ENCODE peak calls at places on chromosomes 12 and 14, in nine cellular contexts. One of them, this sample, is unnamed. For H3K9me3, the result is how much of the 10 kb centered on the place peaks cover.

GRCh38 chr12:122458105-122459035 is 35.9 kb upstream of the CLIP1 start:
- DNase-seq in H9: no peak
- DNase-seq in IMR-90: no peak
- DNase-seq in uterus: no peak
- DNase-seq in stomach: no peak
- DNase-seq in lung: no peak
- DNase-seq in neural progenitor cell: no peak
- DNase-seq in RWPE2: peak
- DNase-seq in iPS DF 6.9: no peak
- DNase-seq in this sample: no peak

GRCh38 chr14:63632932-63633514 is 8.6 kb downstream of the WDR89 start:
- DNase-seq in H9: no peak
- DNase-seq in IMR-90: peak
- DNase-seq in uterus: no peak
- DNase-seq in stomach: no peak
- DNase-seq in lung: no peak
- DNase-seq in neural progenitor cell: no peak
- DNase-seq in RWPE2: no peak
- DNase-seq in iPS DF 6.9: no peak
- DNase-seq in this sample: no peak

GRCh38 chr12:105235299-105235746 is 651 bp downstream of the APPL2 start:
- DNase-seq in H9: no peak
- DNase-seq in IMR-90: peak
- DNase-seq in uterus: no peak
- DNase-seq in stomach: no peak
- DNase-seq in lung: no peak
- DNase-seq in neural progenitor cell: peak
- DNase-seq in RWPE2: no peak
- DNase-seq in iPS DF 6.9: no peak
- DNase-seq in this sample: peak

GRCh38 chr12:128083132-128083729 is 183.7 kb upstream of the TMEM132C start:
- DNase-seq in H9: no peak
- DNase-seq in IMR-90: no peak
- DNase-seq in uterus: no peak
- DNase-seq in stomach: no peak
- DNase-seq in lung: no peak
- DNase-seq in neural progenitor cell: no peak
- DNase-seq in RWPE2: no peak
- DNase-seq in iPS DF 6.9: no peak
- DNase-seq in this sample: no peak

GRCh38 chr12:111818340-111818739 is 23.7 kb upstream of the MAPKAPK5 start:
- DNase-seq in H9: no peak
- DNase-seq in IMR-90: no peak
- DNase-seq in uterus: no peak
- DNase-seq in stomach: no peak
- DNase-seq in lung: no peak
- DNase-seq in neural progenitor cell: no peak
- DNase-seq in RWPE2: no peak
- DNase-seq in iPS DF 6.9: no peak
- DNase-seq in this sample: no peak

GRCh38 chr12:92007787-92008186 is 137.9 kb downstream of the BTG1 start:
- DNase-seq in H9: peak
- DNase-seq in IMR-90: no peak
- DNase-seq in uterus: no peak
- DNase-seq in stomach: no peak
- DNase-seq in lung: no peak
- DNase-seq in neural progenitor cell: peak
- DNase-seq in RWPE2: no peak
- DNase-seq in iPS DF 6.9: no peak
- DNase-seq in this sample: peak

GRCh38 chr12:132285311-132285741 is 44.1 kb downstream of the GALNT9 start:
- DNase-seq in H9: no peak
- DNase-seq in IMR-90: no peak
- DNase-seq in uterus: no peak
- DNase-seq in stomach: no peak
- DNase-seq in lung: no peak
- DNase-seq in neural progenitor cell: no peak
- DNase-seq in RWPE2: no peak
- DNase-seq in iPS DF 6.9: no peak
- DNase-seq in this sample: no peak

GRCh38 chr12:112096667-112097066 is 11.9 kb downstream of the NAA25 start:
- DNase-seq in H9: no peak
- DNase-seq in IMR-90: peak
- DNase-seq in uterus: no peak
- DNase-seq in stomach: no peak
- DNase-seq in lung: no peak
- DNase-seq in neural progenitor cell: no peak
- DNase-seq in RWPE2: no peak
- DNase-seq in iPS DF 6.9: no peak
- DNase-seq in this sample: no peak

GRCh38 chr12:113846275-113846674 is 119.8 kb downstream of the RBM19 start:
- DNase-seq in H9: no peak
- DNase-seq in IMR-90: peak
- DNase-seq in uterus: no peak
- DNase-seq in stomach: no peak
- DNase-seq in lung: no peak
- DNase-seq in neural progenitor cell: no peak
- DNase-seq in RWPE2: no peak
- DNase-seq in iPS DF 6.9: no peak
- DNase-seq in this sample: no peak

GRCh38 chr12:53798575-53798974 is 46.8 kb upstream of the CISTR start:
- DNase-seq in H9: no peak
- DNase-seq in IMR-90: no peak
- DNase-seq in uterus: no peak
- DNase-seq in stomach: no peak
- DNase-seq in lung: no peak
- DNase-seq in neural progenitor cell: no peak
- DNase-seq in RWPE2: no peak
- DNase-seq in iPS DF 6.9: no peak
- DNase-seq in this sample: no peak

GRCh38 chr12:12788131-12788530 is 2.7 kb downstream of the APOLD1 start:
- DNase-seq in H9: no peak
- DNase-seq in IMR-90: peak
- DNase-seq in uterus: peak
- DNase-seq in stomach: no peak
- DNase-seq in lung: no peak
- DNase-seq in neural progenitor cell: no peak
- DNase-seq in RWPE2: no peak
- DNase-seq in iPS DF 6.9: no peak
- DNase-seq in this sample: no peak

GRCh38 chr12:117501470-117501869 is 140.0 kb upstream of the NOS1 start:
- DNase-seq in H9: no peak
- DNase-seq in IMR-90: no peak
- DNase-seq in uterus: no peak
- DNase-seq in stomach: peak
- DNase-seq in lung: peak
- DNase-seq in neural progenitor cell: no peak
- DNase-seq in RWPE2: no peak
- DNase-seq in iPS DF 6.9: no peak
- DNase-seq in this sample: no peak

GRCh38 chr14:101215936-101216335 is 312.4 kb upstream of the RTL1 start:
- DNase-seq in H9: no peak
- DNase-seq in IMR-90: no peak
- DNase-seq in uterus: no peak
- DNase-seq in stomach: peak
- DNase-seq in lung: no peak
- DNase-seq in neural progenitor cell: peak
- DNase-seq in RWPE2: no peak
- DNase-seq in iPS DF 6.9: no peak
- DNase-seq in this sample: no peak

GRCh38 chr14:21352587-21352986 is 31.2 kb downstream of the SUPT16H start:
- DNase-seq in H9: no peak
- DNase-seq in IMR-90: no peak
- DNase-seq in uterus: no peak
- DNase-seq in stomach: no peak
- DNase-seq in lung: no peak
- DNase-seq in neural progenitor cell: no peak
- DNase-seq in RWPE2: no peak
- DNase-seq in iPS DF 6.9: no peak
- DNase-seq in this sample: no peak

GRCh38 chr14:105528859-105529505 is 2.6 kb downstream of the TMEM121 start:
- DNase-seq in H9: no peak
- DNase-seq in IMR-90: no peak
- DNase-seq in uterus: no peak
- DNase-seq in stomach: no peak
- DNase-seq in lung: no peak
- DNase-seq in neural progenitor cell: no peak
- DNase-seq in RWPE2: no peak
- DNase-seq in iPS DF 6.9: no peak
- DNase-seq in this sample: no peak
- H3K9me3 ChIP-seq in H9: under half
- H3K9me3 ChIP-seq in IMR-90: under half
- H3K9me3 ChIP-seq in uterus: under half
- H3K9me3 ChIP-seq in stomach: under half
- H3K9me3 ChIP-seq in lung: under half
- H3K9me3 ChIP-seq in neural progenitor cell: under half
- H3K9me3 ChIP-seq in RWPE2: under half
- H3K9me3 ChIP-seq in iPS DF 6.9: under half
- H3K9me3 ChIP-seq in this sample: under half

DNA sequence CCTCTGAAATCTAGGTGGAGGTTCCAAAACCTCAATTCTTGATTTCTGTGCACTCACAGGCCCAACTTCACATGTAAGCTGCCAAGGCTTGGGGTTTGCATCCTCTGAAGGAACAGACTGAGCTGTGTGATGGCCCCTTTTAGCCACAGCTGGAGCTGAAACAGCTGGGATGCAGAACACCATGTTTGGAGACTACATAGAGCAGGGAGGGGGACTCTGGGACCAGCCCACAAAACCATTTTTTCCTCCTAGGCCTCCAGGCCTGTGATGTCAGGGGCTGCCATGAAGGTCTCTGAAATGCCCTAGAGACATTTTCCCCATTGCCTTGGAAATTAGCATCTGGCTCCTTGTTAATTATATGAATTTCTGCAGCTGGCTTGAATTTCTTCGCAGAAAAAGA is 1025.9 kb upstream of the NOVA1 start:
- DNase-seq in H9: no peak
- DNase-seq in IMR-90: no peak
- DNase-seq in uterus: no peak
- DNase-seq in stomach: no peak
- DNase-seq in lung: no peak
- DNase-seq in neural progenitor cell: no peak
- DNase-seq in RWPE2: no peak
- DNase-seq in iPS DF 6.9: no peak
- DNase-seq in this sample: no peak
- H3K9me3 ChIP-seq in H9: under half
- H3K9me3 ChIP-seq in IMR-90: under half
- H3K9me3 ChIP-seq in uterus: under half
- H3K9me3 ChIP-seq in stomach: under half
- H3K9me3 ChIP-seq in lung: under half
- H3K9me3 ChIP-seq in neural progenitor cell: under half
- H3K9me3 ChIP-seq in RWPE2: under half
- H3K9me3 ChIP-seq in iPS DF 6.9: under half
- H3K9me3 ChIP-seq in this sample: under half

GRCh38 chr12:34388636-34389377 is 366.5 kb downstream of the ALG10 start:
- DNase-seq in H9: no peak
- DNase-seq in IMR-90: no peak
- DNase-seq in uterus: no peak
- DNase-seq in stomach: no peak
- DNase-seq in lung: no peak
- DNase-seq in neural progenitor cell: no peak
- DNase-seq in RWPE2: no peak
- DNase-seq in iPS DF 6.9: no peak
- DNase-seq in this sample: no peak
- H3K9me3 ChIP-seq in H9: half or more
- H3K9me3 ChIP-seq in IMR-90: half or more
- H3K9me3 ChIP-seq in uterus: under half
- H3K9me3 ChIP-seq in stomach: under half
- H3K9me3 ChIP-seq in lung: half or more
- H3K9me3 ChIP-seq in neural progenitor cell: under half
- H3K9me3 ChIP-seq in RWPE2: under half
- H3K9me3 ChIP-seq in iPS DF 6.9: half or more
- H3K9me3 ChIP-seq in this sample: half or more

GRCh38 chr12:34393821-34394150 is 371.5 kb downstream of the ALG10 start:
- DNase-seq in H9: no peak
- DNase-seq in IMR-90: no peak
- DNase-seq in uterus: no peak
- DNase-seq in stomach: peak
- DNase-seq in lung: no peak
- DNase-seq in neural progenitor cell: no peak
- DNase-seq in RWPE2: no peak
- DNase-seq in iPS DF 6.9: no peak
- DNase-seq in this sample: no peak

GRCh38 chr12:34394211-34395055 is 372.1 kb downstream of the ALG10 start:
- DNase-seq in H9: peak
- DNase-seq in IMR-90: no peak
- DNase-seq in uterus: peak
- DNase-seq in stomach: peak
- DNase-seq in lung: no peak
- DNase-seq in neural progenitor cell: no peak
- DNase-seq in RWPE2: peak
- DNase-seq in iPS DF 6.9: no peak
- DNase-seq in this sample: no peak

GRCh38 chr12:34396861-34397590 is 374.7 kb downstream of the ALG10 start:
- DNase-seq in H9: peak
- DNase-seq in IMR-90: no peak
- DNase-seq in uterus: peak
- DNase-seq in stomach: peak
- DNase-seq in lung: peak
- DNase-seq in neural progenitor cell: no peak
- DNase-seq in RWPE2: peak
- DNase-seq in iPS DF 6.9: no peak
- DNase-seq in this sample: no peak

GRCh38 chr12:34396006-34396860 is 373.9 kb downstream of the ALG10 start:
- DNase-seq in H9: peak
- DNase-seq in IMR-90: no peak
- DNase-seq in uterus: peak
- DNase-seq in stomach: peak
- DNase-seq in lung: peak
- DNase-seq in neural progenitor cell: no peak
- DNase-seq in RWPE2: peak
- DNase-seq in iPS DF 6.9: no peak
- DNase-seq in this sample: no peak

DNA sequence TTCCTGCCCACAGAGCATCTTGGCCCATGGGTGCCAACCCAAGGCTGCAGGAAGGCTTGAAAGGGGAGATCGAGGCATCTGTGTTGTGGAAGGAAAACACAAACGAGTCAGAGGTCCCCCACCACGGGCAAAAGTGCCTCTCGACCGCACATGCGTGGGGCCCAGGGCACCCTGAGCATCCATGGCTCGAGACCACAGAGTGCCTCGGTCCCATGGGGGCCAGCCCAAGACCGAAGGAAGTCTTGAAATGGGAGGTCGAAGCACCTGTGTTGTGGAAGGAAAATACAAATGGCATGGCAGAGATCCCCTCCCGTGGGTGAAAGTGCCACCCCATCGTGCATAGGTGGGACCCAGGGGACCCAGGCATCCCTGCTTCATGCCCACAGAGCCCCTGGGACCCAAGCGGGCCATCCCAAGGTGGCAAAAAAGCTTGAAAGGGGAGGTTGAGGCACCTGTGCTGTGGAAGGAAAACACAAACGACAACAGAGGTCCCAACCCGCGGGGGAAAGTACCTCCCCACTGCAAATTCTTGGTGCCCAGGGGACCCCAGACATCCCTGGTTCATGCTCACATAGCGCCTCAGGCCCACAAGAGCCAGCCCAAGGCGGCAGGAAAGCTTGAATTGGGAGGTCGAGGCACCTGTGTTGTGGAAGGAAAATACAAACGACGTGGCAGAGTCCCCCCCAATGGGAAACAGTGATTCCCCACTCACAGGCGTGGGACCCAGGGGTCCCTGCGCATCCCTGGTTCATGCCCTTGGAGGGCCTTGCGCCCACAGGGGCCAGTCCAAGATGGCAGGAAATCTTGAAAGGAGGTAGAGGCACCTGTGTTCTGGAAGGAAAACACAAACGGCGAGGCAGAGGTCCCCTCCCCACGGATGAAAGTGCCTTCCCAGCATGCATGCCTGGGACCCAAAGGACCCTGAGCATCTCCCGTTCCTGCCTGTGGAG is 373.0 kb downstream of the ALG10 start:
- DNase-seq in H9: peak
- DNase-seq in IMR-90: no peak
- DNase-seq in uterus: peak
- DNase-seq in stomach: peak
- DNase-seq in lung: peak
- DNase-seq in neural progenitor cell: no peak
- DNase-seq in RWPE2: peak
- DNase-seq in iPS DF 6.9: no peak
- DNase-seq in this sample: no peak
- H3K9me3 ChIP-seq in H9: half or more
- H3K9me3 ChIP-seq in IMR-90: half or more
- H3K9me3 ChIP-seq in uterus: under half
- H3K9me3 ChIP-seq in stomach: under half
- H3K9me3 ChIP-seq in lung: half or more
- H3K9me3 ChIP-seq in neural progenitor cell: under half
- H3K9me3 ChIP-seq in RWPE2: under half
- H3K9me3 ChIP-seq in iPS DF 6.9: under half
- H3K9me3 ChIP-seq in this sample: under half

This sample was measured in CD4-positive, CD25-positive, alpha-beta regulatory T cell.